ENCODE peak calls at places on chromosome 2, in nine cellular contexts. J is mesenchymal stem cell; N is endothelial cell of umbilical vein; H is mucosa of descending colon; A is naive thymus-derived CD4-positive, alpha-beta T cell; U is A549; L is BE2C; O is Peyer's patch; P is stomach. X is an unnamed sample.

GRCh38 chr2:216195565-216195978 is 86.4 kb downstream of the XRCC5 start:
- DNase-seq in J (peak; percentile 84), N (no peak), H (no peak), A (no peak), U (no peak), L (no peak), O (no peak), P (no peak), X (no peak)

GRCh38 chr2:75146903-75147332 is 52.4 kb downstream of the TACR1 start:
- DNase-seq in J (peak; percentile 41), N (peak; percentile 67), H (no peak), A (no peak), U (no peak), L (no peak), O (no peak), P (no peak), X (peak; percentile 58)

GRCh38 chr2:101120124-101120996 is 30.8 kb downstream of the TBC1D8 start:
- DNase-seq in J (peak; percentile 90), N (peak; percentile 76), H (peak; percentile 50), A (no peak), U (peak; percentile 49), L (peak; percentile 32), O (peak; percentile 92), P (peak; percentile 95), X (peak; percentile 87)

GRCh38 chr2:119475225-119475856 is 43.7 kb downstream of the TMEM37 start:
- DNase-seq in J (no peak), N (no peak), H (no peak), A (no peak), U (no peak), L (no peak), O (no peak), P (peak; percentile 21), X (no peak)

GRCh38 chr2:36069083-36069482 is 286.5 kb upstream of the CRIM1 start:
- DNase-seq in J (no peak), N (no peak), H (no peak), A (no peak), U (no peak), L (no peak), O (no peak), P (no peak), X (no peak)

GRCh38 chr2:190060626-190061025 is 1.9 kb downstream of the MSTN start:
- DNase-seq in J (no peak), N (no peak), H (no peak), A (no peak), U (no peak), L (no peak), O (no peak), P (no peak), X (no peak)

GRCh38 chr2:155250800-155251199 is 552.3 kb downstream of the KCNJ3 start:
- DNase-seq in J (no peak), N (peak; percentile 17), H (no peak), A (no peak), U (no peak), L (no peak), O (no peak), P (no peak), X (no peak)

GRCh38 chr2:75047907-75048625 is 89.6 kb downstream of the POLE4 start:
- DNase-seq in J (peak; percentile 69), N (no peak), H (no peak), A (no peak), U (peak; percentile 27), L (no peak), O (no peak), P (no peak), X (no peak)

GRCh38 chr2:240519396-240520142 is 38.2 kb downstream of the ANKMY1 start:
- DNase-seq in J (no peak), N (no peak), H (no peak), A (no peak), U (no peak), L (no peak), O (no peak), P (no peak), X (peak; percentile 69)

GRCh38 chr2:128324008-128324896 is 5.6 kb upstream of the HS6ST1 start:
- DNase-seq in J (no peak), N (no peak), H (no peak), A (no peak), U (no peak), L (no peak), O (peak; percentile 34), P (peak; percentile 24), X (no peak)

GRCh38 chr2:122001441-122001874 is 246.0 kb downstream of the TSN start:
- DNase-seq in J (no peak), N (no peak), H (no peak), A (no peak), U (no peak), L (no peak), O (no peak), P (no peak), X (no peak)

GRCh38 chr2:27954771-27955384 is 64.3 kb downstream of the BABAM2 start:
- DNase-seq in J (peak; percentile 74), N (peak; percentile 99), H (no peak), A (no peak), U (peak; percentile 60), L (peak; percentile 40), O (peak; percentile 62), P (no peak), X (peak; percentile 74)

GRCh38 chr2:5950736-5951135 is 258.6 kb downstream of the SOX11 start:
- DNase-seq in J (no peak), N (no peak), H (no peak), A (no peak), U (no peak), L (no peak), O (no peak), P (no peak), X (no peak)

GRCh38 chr2:231162036-231162345 is 36.4 kb upstream of the ARMC9 start:
- DNase-seq in J (peak; percentile 99), N (peak; percentile 92), H (no peak), A (no peak), U (no peak), L (no peak), O (no peak), P (no peak), X (no peak)

GRCh38 chr2:231883468-231883881 is 42.7 kb downstream of the NPPC start:
- DNase-seq in J (peak; percentile 51), N (peak; percentile 33), H (no peak), A (no peak), U (no peak), L (peak; percentile 27), O (peak; percentile 57), P (no peak), X (no peak)

GRCh38 chr2:10267551-10268465 is 34.9 kb upstream of the HPCAL1 start:
- DNase-seq in J (no peak), N (no peak), H (peak; percentile 87), A (no peak), U (no peak), L (peak; percentile 53), O (peak; percentile 87), P (peak; percentile 90), X (peak; percentile 25)

GRCh38 chr2:36663851-36664715 is 32.4 kb upstream of the VIT start:
- DNase-seq in J (peak; percentile 74), N (peak; percentile 82), H (no peak), A (peak; percentile 30), U (peak; percentile 55), L (peak; percentile 25), O (peak; percentile 50), P (no peak), X (no peak)

GRCh38 chr2:102107741-102108070 is 34.8 kb upstream of the IL1R1 start:
- DNase-seq in J (no peak), N (no peak), H (no peak), A (no peak), U (peak; percentile 33), L (no peak), O (no peak), P (no peak), X (no peak)

DNA sequence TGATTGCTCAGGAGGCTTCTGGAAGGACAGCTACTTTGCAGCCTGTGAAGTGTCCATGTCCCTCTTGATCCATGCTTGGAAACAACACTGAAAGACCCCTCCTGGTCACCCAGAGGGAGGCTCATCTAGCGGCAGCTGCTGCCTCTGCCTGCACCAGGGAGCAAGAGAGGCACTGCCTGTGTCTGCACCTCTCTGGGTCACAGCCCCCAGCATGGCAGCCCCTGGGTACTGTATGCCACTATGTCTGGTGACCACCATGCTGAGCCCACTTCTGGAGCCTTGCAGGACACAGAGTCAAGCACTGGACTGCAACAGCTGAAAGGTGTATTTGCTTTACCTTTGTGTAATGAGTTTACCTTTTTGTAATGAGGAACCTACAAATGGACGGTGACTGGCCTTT is 186.3 kb upstream of the MYT1L start:
- DNase-seq in J (no peak), N (no peak), H (no peak), A (no peak), U (no peak), L (no peak), O (no peak), P (no peak), X (no peak)
- H3K4me3 ChIP-seq in J (no peak overlapping the region), N (no peak overlapping the region), H (no peak overlapping the region), A (no peak overlapping the region), U (no peak overlapping the region), L (no peak overlapping the region), O (no peak overlapping the region), P (no peak overlapping the region), X (no peak overlapping the region)

GRCh38 chr2:127085260-127085666 is 21.7 kb downstream of the BIN1 start:
- DNase-seq in J (peak; percentile 42), N (no peak), H (peak; percentile 44), A (peak; percentile 31), U (no peak), L (no peak), O (no peak), P (peak; percentile 74), X (no peak)

GRCh38 chr2:127083819-127084503 is 23.0 kb downstream of the BIN1 start:
- DNase-seq in J (peak; percentile 93), N (peak; percentile 84), H (no peak), A (no peak), U (no peak), L (no peak), O (peak; percentile 86), P (peak; percentile 85), X (peak; percentile 86)

GRCh38 chr2:127082974-127083373 is 24.0 kb downstream of the BIN1 start:
- DNase-seq in J (peak; percentile 50), N (no peak), H (no peak), A (no peak), U (no peak), L (no peak), O (no peak), P (no peak), X (no peak)

GRCh38 chr2:127086800-127087737 is 19.9 kb downstream of the BIN1 start:
- DNase-seq in J (peak; percentile 93), N (peak; percentile 75), H (peak; percentile 64), A (no peak), U (no peak), L (peak; percentile 60), O (peak; percentile 82), P (peak; percentile 47), X (peak; percentile 91)

GRCh38 chr2:127084611-127085031 is 22.3 kb downstream of the BIN1 start:
- DNase-seq in J (peak; percentile 63), N (no peak), H (no peak), A (peak; percentile 63), U (no peak), L (no peak), O (peak; percentile 65), P (no peak), X (no peak)
- H3K4me1 ChIP-seq in J (peaks cover 79% of the 10 kb centered on the region), N (peaks cover 33% of the 10 kb centered on the region), H (peaks cover 49% of the 10 kb centered on the region), A (peaks cover 57% of the 10 kb centered on the region), U (peaks cover 40% of the 10 kb centered on the region), L (peaks cover 11% of the 10 kb centered on the region), O (peaks cover 37% of the 10 kb centered on the region), P (peaks cover 87% of the 10 kb centered on the region), X (no peaks in the 10 kb centered on the region)

GRCh38 chr2:200340527-200341224 is 34.2 kb downstream of the SPATS2L start:
- DNase-seq in J (peak; percentile 61), N (peak; percentile 56), H (no peak), A (no peak), U (no peak), L (no peak), O (no peak), P (no peak), X (no peak)
- H3K4me3 ChIP-seq in J (no peak overlapping the region), N (no peak overlapping the region), H (no peak overlapping the region), A (no peak overlapping the region), U (no peak overlapping the region), L (no peak overlapping the region), O (no peak overlapping the region), P (no peak overlapping the region), X (no peak overlapping the region)

GRCh38 chr2:168529900-168530561 is 74.0 kb downstream of the CERS6 start:
- DNase-seq in J (no peak), N (no peak), H (no peak), A (no peak), U (no peak), L (peak; percentile 9), O (no peak), P (no peak), X (no peak)
- H3K4me1 ChIP-seq in J (peaks cover 1% of the 10 kb centered on the region), N (peaks cover 4% of the 10 kb centered on the region), H (peaks cover 5% of the 10 kb centered on the region), A (peaks cover 4% of the 10 kb centered on the region), U (peaks cover 42% of the 10 kb centered on the region), L (peaks cover 4% of the 10 kb centered on the region), O (peaks cover 3% of the 10 kb centered on the region), P (peaks cover 18% of the 10 kb centered on the region), X (no peaks in the 10 kb centered on the region)

X was measured in aorta.